ENCODE peak calls at places on chromosomes 5 and 9, in seven cellular contexts. B is mammary epithelial cell, Y is prostate gland, N is Peyer's patch, E is left ventricle myocardium inferior, Z is lower lobe of right lung, D is heart left ventricle. Q is an unnamed sample.

GRCh38 chr5:139222346-139222745 is 24.2 kb upstream of the SIL1 start:
- DNase-seq in N (no peak), Y (no peak), D (no peak), Z (no peak), E (no peak), B (no peak), Q (no peak)

GRCh38 chr9:79583957-79584654 is 12.3 kb downstream of the TLE4 start:
- DNase-seq in B (no peak), Z (peak; percentile 81), D (peak; percentile 72), Y (no peak), E (peak; percentile 36), N (peak; percentile 62), Q (peak; percentile 84)

GRCh38 chr5:67413749-67414148 is 217.2 kb upstream of the CD180 start:
- DNase-seq in Y (no peak), D (no peak), B (no peak), N (no peak), Z (no peak), E (no peak), Q (no peak)

GRCh38 chr5:102762095-102762534 is 7.0 kb downstream of the PAM start:
- DNase-seq in D (no peak), Z (no peak), N (no peak), Y (no peak), E (no peak), B (peak; percentile 87), Q (no peak)

GRCh38 chr5:66273131-66273530 is 129.0 kb downstream of the SREK1 start:
- DNase-seq in Z (no peak), Y (no peak), D (no peak), B (no peak), N (no peak), E (no peak), Q (no peak)

GRCh38 chr9:42388146-42388690 is 204.8 kb downstream of the SPATA31A6 start:
- DNase-seq in Y (no peak), E (no peak), Z (no peak), N (no peak), D (no peak), B (no peak), Q (no peak)

GRCh38 chr5:145543968-145544367 is 291.2 kb downstream of the PRELID2 start:
- DNase-seq in Y (no peak), N (peak; percentile 75), D (no peak), B (no peak), Z (no peak), E (no peak), Q (no peak)

GRCh38 chr9:112180387-112180881 is 5.3 kb upstream of the SUSD1 start:
- DNase-seq in B (peak; percentile 53), Z (no peak), E (no peak), N (no peak), D (no peak), Y (no peak), Q (no peak)

GRCh38 chr9:127905788-127906191 is 6.4 kb upstream of the ST6GALNAC6 start:
- DNase-seq in E (no peak), N (peak; percentile 76), Y (no peak), Z (peak; percentile 72), B (no peak), D (no peak), Q (no peak)

GRCh38 chr9:127904518-127904887 is 5.1 kb upstream of the ST6GALNAC6 start:
- DNase-seq in D (no peak), N (no peak), Z (peak; percentile 89), Y (peak; percentile 74), B (no peak), E (no peak), Q (no peak)

GRCh38 chr9:127907867-127908659 is 8.7 kb upstream of the ST6GALNAC6 start:
- DNase-seq in Y (no peak), D (no peak), E (no peak), Z (no peak), N (no peak), B (no peak), Q (no peak)

GRCh38 chr9:127903557-127904475 is 4.4 kb upstream of the ST6GALNAC6 start:
- DNase-seq in D (peak; percentile 86), E (peak; percentile 81), N (peak; percentile 96), Z (peak; percentile 89), B (no peak), Y (no peak), Q (peak; percentile 86)

DNA sequence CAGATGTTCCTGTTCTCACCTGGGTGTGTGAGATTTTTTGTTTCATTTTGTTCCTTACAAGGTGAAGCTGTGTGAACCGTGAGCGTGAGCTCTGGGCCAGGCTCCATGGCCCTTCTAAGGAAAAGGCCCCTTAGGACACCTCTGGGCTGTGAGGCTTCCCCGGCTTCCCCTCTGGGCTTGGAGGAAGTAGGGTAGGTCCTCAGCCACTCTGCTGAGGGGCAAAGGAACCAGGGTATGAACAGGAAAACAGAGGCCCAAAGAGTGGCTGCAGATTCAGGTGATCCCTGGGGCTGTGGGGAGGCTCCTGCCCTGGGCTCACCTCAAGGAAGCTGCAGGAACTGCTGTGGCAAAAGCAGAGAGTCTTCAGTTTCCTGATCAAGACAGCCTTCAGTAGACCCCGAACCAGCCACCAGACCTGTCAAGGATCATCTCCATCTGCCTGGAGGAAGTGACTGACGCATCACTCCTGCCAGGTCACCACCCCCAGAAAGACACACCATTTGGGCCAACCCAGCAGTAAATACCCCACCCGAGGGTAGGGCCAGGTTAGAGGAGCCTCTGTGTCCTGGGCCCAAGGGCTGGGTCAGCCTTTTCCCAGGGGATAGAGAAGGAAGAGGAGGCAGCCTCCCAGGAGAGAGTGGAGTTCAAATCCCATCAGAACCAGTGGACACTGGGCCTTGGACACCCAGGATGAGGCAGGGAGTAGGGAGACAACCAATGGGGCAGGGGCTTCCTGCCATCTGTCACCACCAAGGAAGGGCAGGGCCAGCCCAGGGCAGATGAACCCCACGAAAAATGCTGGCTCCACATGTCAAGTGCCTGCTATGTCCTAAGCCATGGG is 5.7 kb upstream of the ST6GALNAC6 start:
- DNase-seq in N (peak; percentile 78), D (no peak), E (no peak), Z (no peak), B (no peak), Y (no peak), Q (no peak)
- H3K4me3 ChIP-seq in N (peak overlapping the region; percentile 10), D (no peak overlapping the region), E (no peak overlapping the region), Z (peak overlapping the region; percentile 27), B (no peak overlapping the region), Y (no peak overlapping the region), Q (no peak overlapping the region)

GRCh38 chr5:58938568-58939424 is 355.9 kb downstream of the RAB3C start:
- DNase-seq in E (no peak), N (no peak), B (no peak), Z (no peak), D (no peak), Y (no peak), Q (no peak)

GRCh38 chr5:58933891-58934628 is 351.2 kb downstream of the RAB3C start:
- DNase-seq in N (no peak), B (peak; percentile 5), D (no peak), Y (no peak), Z (no peak), E (no peak), Q (no peak)

GRCh38 chr5:58939664-58940063 is 356.8 kb downstream of the RAB3C start:
- DNase-seq in Z (no peak), N (no peak), E (no peak), B (no peak), Y (no peak), D (no peak), Q (no peak)

GRCh38 chr5:58934629-58935097 is 351.8 kb downstream of the RAB3C start:
- DNase-seq in Z (no peak), N (no peak), Y (no peak), E (no peak), D (no peak), B (no peak), Q (no peak)

DNA sequence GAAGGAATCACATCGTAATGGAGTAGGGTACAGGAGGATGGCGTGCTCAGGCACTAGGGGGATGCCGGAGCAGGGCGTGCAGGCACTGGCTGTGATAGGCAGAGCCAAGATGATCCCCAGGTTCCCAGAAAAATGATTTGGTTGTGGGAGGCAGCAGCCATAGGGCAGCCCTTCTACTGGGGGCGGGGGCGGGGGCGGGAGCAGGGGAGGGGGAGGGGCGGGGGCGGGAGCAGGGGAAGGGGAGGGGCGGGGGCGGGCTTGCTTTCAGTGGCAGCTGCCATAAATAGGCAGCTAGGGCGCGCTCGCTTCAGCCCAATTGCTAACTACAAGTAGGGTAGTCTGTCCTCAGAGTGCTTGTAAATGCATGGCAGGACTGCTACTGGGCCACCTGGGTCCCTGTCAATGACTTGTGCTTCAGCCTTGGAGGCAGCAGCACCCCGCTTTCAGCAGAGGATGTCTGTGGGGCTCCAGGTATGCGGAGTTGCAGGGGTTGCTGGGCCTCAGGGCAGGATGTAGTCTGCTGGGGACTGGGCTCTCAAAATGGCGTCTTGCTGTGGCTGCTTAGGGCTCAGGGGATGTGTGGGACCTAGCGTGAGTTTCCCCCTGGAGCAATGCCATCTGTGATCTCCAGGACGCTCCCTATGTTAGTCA is 354.3 kb downstream of the RAB3C start:
- DNase-seq in Y (no peak), N (no peak), D (no peak), B (no peak), Z (no peak), E (no peak), Q (no peak)
- TF ChIP-seq CTCF in Y (no peak), N (no peak), D (no peak), B (no peak), Z (no peak), E (no peak), Q (no peak)

GRCh38 chr9:35771943-35772342 is 17.9 kb upstream of the MSMP start:
- DNase-seq in Y (no peak), B (peak; percentile 71), N (peak; percentile 71), D (no peak), Z (no peak), E (no peak), Q (no peak)
- H3K4me3 ChIP-seq in Y (no peak overlapping the region), B (no peak overlapping the region), N (no peak overlapping the region), D (no peak overlapping the region), Z (no peak overlapping the region), E (no peak overlapping the region), Q (no peak overlapping the region)

DNA sequence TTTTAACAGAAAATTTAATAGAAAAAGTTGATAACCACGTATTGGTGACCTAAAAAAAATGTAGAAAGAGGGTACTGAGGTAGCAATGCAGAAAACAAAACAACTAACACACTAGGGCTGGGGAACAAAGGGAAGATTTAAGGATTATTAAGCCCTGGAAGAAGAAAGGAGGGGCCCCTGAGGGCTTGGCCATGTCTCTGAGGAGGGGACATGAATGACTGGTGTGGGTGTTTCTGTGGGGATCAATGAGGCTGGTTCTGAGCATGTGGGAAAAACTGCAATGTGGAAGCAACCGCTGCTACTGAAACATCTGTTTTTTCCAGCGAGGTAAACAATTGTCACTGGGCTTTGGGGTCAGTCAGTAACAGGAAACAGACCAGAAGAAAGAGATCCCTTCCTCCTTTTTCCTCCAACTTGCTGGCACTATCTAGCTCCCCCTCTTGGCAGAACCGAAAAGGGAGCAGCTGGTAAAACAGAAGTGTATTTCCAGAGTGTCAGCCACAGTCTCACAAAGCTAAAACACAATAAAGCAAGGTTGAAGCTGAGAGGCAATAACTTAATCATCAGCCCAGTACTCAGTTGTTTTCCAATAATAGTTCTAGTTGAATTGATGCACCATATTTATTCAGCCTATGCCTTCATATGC is 48.3 kb downstream of the ATPSCKMT start:
- DNase-seq in E (no peak), Z (no peak), Y (no peak), N (no peak), B (no peak), D (no peak), Q (no peak)
- TF ChIP-seq CTCF in E (peak; percentile 37), Z (peak; percentile 33), Y (no peak), N (peak; percentile 10), B (no peak), D (peak; percentile 27), Q (peak; percentile 4)